ENCODE peak calls at places on chromosomes 16 and 17, in nine cellular contexts. P is stimulated activated CD4-positive, alpha-beta T cell treated with anti-CD3 and anti-CD28 coated beads, Interleukin-15, amount 100 ng/mL, for 1 hour; J is mesothelial cell of epicardium; F is NCI-H146; D is activated gamma-delta T cell treated with Interleukin-2 at 50 U/mL for 16 hours; T is NCI-H226; A is GM23248; C is H7; K is skeletal muscle cell. N is an unnamed sample.

GRCh38 chr17:40952675-40953074 is 14.1 kb downstream of the KRT39 start:
- DNase-seq in P (no peak), J (no peak), F (no peak), D (no peak), T (peak), A (peak), C (no peak), K (peak), N (no peak)

GRCh38 chr17:56499799-56500388 is 93.6 kb upstream of the NOG start:
- DNase-seq in P (no peak), J (no peak), F (no peak), D (no peak), T (no peak), A (peak), C (no peak), K (no peak), N (no peak)

GRCh38 chr16:29943846-29944669 is 17.8 kb upstream of the TMEM219 start:
- DNase-seq in P (no peak), J (peak), F (peak), D (no peak), T (peak), A (peak), C (peak), K (peak), N (peak)

GRCh38 chr17:80441133-80441578 is 26.2 kb downstream of the ENDOV start:
- DNase-seq in P (peak), J (peak), F (no peak), D (peak), T (peak), A (peak), C (peak), K (no peak), N (peak)

GRCh38 chr17:50363217-50364060 is 9.5 kb downstream of the MRPL27 start:
- DNase-seq in P (no peak), J (no peak), F (peak), D (no peak), T (peak), A (peak), C (peak), K (no peak), N (peak)

GRCh38 chr16:72317378-72317777 is 145.4 kb upstream of the PMFBP1 start:
- DNase-seq in P (no peak), J (no peak), F (no peak), D (no peak), T (no peak), A (peak), C (no peak), K (peak), N (no peak)

GRCh38 chr17:51682115-51682514 is 421.8 kb downstream of the UTP18 start:
- DNase-seq in P (no peak), J (no peak), F (no peak), D (no peak), T (no peak), A (no peak), C (no peak), K (no peak), N (no peak)

GRCh38 chr17:38702900-38703741 is 2.0 kb upstream of the MLLT6 start:
- DNase-seq in P (no peak), J (no peak), F (peak), D (no peak), T (no peak), A (peak), C (peak), K (no peak), N (no peak)

GRCh38 chr16:86591270-86591669 is 12.9 kb downstream of the FOXL1 start:
- DNase-seq in P (no peak), J (no peak), F (no peak), D (no peak), T (no peak), A (no peak), C (no peak), K (no peak), N (no peak)

GRCh38 chr17:78263063-78263735 is 31.8 kb downstream of the TMEM235 start:
- DNase-seq in P (no peak), J (no peak), F (no peak), D (no peak), T (no peak), A (no peak), C (peak), K (no peak), N (no peak)

GRCh38 chr17:14091367-14091766 is 22.1 kb downstream of the COX10 start:
- DNase-seq in P (no peak), J (no peak), F (no peak), D (no peak), T (no peak), A (peak), C (no peak), K (no peak), N (no peak)

GRCh38 chr17:51764387-51764971 is 394.0 kb downstream of the CA10 start:
- DNase-seq in P (peak), J (peak), F (peak), D (no peak), T (peak), A (peak), C (peak), K (peak), N (peak)

GRCh38 chr16:66277311-66278070 is 89.0 kb upstream of the CDH5 start:
- DNase-seq in P (no peak), J (peak), F (no peak), D (no peak), T (no peak), A (no peak), C (no peak), K (no peak), N (no peak)

GRCh38 chr16:82329070-82329469 is 159.0 kb upstream of the MPHOSPH6 start:
- DNase-seq in P (no peak), J (no peak), F (peak), D (no peak), T (no peak), A (no peak), C (no peak), K (no peak), N (no peak)

GRCh38 chr16:30095166-30096078 is 591 bp downstream of the YPEL3 start:
- DNase-seq in P (no peak), J (no peak), F (peak), D (no peak), T (no peak), A (peak), C (peak), K (no peak), N (no peak)

GRCh38 chr16:11609474-11610120 is 22.9 kb upstream of the LITAF start:
- DNase-seq in P (no peak), J (no peak), F (no peak), D (no peak), T (no peak), A (no peak), C (no peak), K (no peak), N (no peak)

GRCh38 chr17:72175787-72176515 is 55.1 kb downstream of the SOX9 start:
- DNase-seq in P (no peak), J (no peak), F (no peak), D (no peak), T (no peak), A (peak), C (no peak), K (peak), N (no peak)

GRCh38 chr17:69030145-69030544 is 30.6 kb downstream of the ABCA9 start:
- DNase-seq in P (no peak), J (no peak), F (no peak), D (no peak), T (no peak), A (peak), C (no peak), K (no peak), N (no peak)

GRCh38 chr16:67869653-67870052 is 3.2 kb upstream of the EDC4 start:
- DNase-seq in P (no peak), J (no peak), F (no peak), D (no peak), T (no peak), A (no peak), C (no peak), K (no peak), N (no peak)

GRCh38 chr17:62687997-62688396 is 60.5 kb downstream of the MRC2 start:
- DNase-seq in P (no peak), J (no peak), F (no peak), D (no peak), T (no peak), A (no peak), C (no peak), K (no peak), N (no peak)

GRCh38 chr17:27081002-27081638 is 212.8 kb upstream of the WSB1 start:
- DNase-seq in P (no peak), J (no peak), F (no peak), D (no peak), T (no peak), A (no peak), C (no peak), K (no peak), N (no peak)

N was measured in foreskin melanocyte.